ENCODE peak calls at places on chromosome 16, in six cellular contexts. W, Q, T, Y, E and G are unnamed samples.

GRCh38 chr16:83802135-83802534 is 5.6 kb upstream of the HSBP1 start:
- DNase-seq in Q (no peak), T (no peak), W (peak), E (no peak), Y (peak), G (no peak)

GRCh38 chr16:88672776-88673175 is 9.9 kb upstream of the MVD start:
- DNase-seq in Y (no peak), Q (peak), E (no peak), T (no peak), W (no peak), G (no peak)

GRCh38 chr16:69711115-69711740 is 15.1 kb downstream of the NQO1 start:
- DNase-seq in T (no peak), Y (peak), Q (no peak), E (no peak), W (no peak), G (peak)

GRCh38 chr16:3004319-3004718 is 8.4 kb upstream of the CLDN9 start:
- DNase-seq in Y (peak), T (no peak), W (no peak), E (no peak), Q (peak), G (no peak)

GRCh38 chr16:66359811-66360608 is 6.5 kb upstream of the CDH5 start:
- DNase-seq in T (no peak), E (no peak), W (no peak), Q (no peak), Y (no peak), G (no peak)

GRCh38 chr16:7744546-7745294 is 412.1 kb downstream of the RBFOX1 start:
- DNase-seq in E (no peak), T (no peak), Y (no peak), Q (no peak), W (no peak), G (no peak)

GRCh38 chr16:53549970-53550406 is 47.0 kb upstream of the AKTIP start:
- DNase-seq in T (peak), W (peak), Q (peak), Y (peak), E (no peak), G (peak)

GRCh38 chr16:23869052-23869451 is 33.3 kb downstream of the PRKCB start:
- DNase-seq in Y (no peak), Q (no peak), W (no peak), T (no peak), E (no peak), G (no peak)

GRCh38 chr16:79500305-79500704 is 100.2 kb downstream of the MAF start:
- DNase-seq in W (no peak), T (no peak), Q (no peak), Y (no peak), E (no peak), G (no peak)

GRCh38 chr16:783404-784161 is 4.6 kb downstream of the RPUSD1 start:
- DNase-seq in Y (no peak), T (no peak), Q (no peak), E (no peak), W (no peak), G (no peak)

GRCh38 chr16:67651039-67651438 is 6.1 kb downstream of the CARMIL2 start:
- DNase-seq in T (no peak), E (no peak), Y (no peak), Q (no peak), W (no peak), G (no peak)

GRCh38 chr16:48030926-48031325 is 124.9 kb downstream of the ABCC12 start:
- DNase-seq in E (no peak), Q (no peak), T (no peak), Y (no peak), W (no peak), G (no peak)

GRCh38 chr16:89491238-89491869 is 993 bp upstream of the ANKRD11 start:
- DNase-seq in E (no peak), W (peak), Q (no peak), T (no peak), Y (peak), G (no peak)

GRCh38 chr16:79402356-79402755 is 198.2 kb downstream of the MAF start:
- DNase-seq in Q (no peak), Y (no peak), E (peak), W (no peak), T (no peak), G (no peak)

GRCh38 chr16:383326-384020 is 1.7 kb upstream of the PGAP6 start:
- DNase-seq in Q (peak), W (no peak), E (peak), Y (no peak), T (no peak), G (no peak)

GRCh38 chr16:1468456-1468855 is 6.4 kb downstream of the CLCN7 start:
- DNase-seq in W (peak), Y (no peak), E (no peak), T (no peak), Q (no peak), G (no peak)

GRCh38 chr16:13113786-13114185 is 212.4 kb downstream of the SHISA9 start:
- DNase-seq in E (no peak), W (no peak), Y (no peak), Q (no peak), T (no peak), G (no peak)

GRCh38 chr16:58487566-58488351 is 12.2 kb upstream of the NDRG4 start:
- DNase-seq in W (peak), Q (peak), E (peak), Y (peak), T (peak), G (no peak)

GRCh38 chr16:82627811-82628339 is 1.1 kb downstream of the CDH13 start:
- DNase-seq in E (peak), W (no peak), T (no peak), Y (peak), Q (no peak), G (no peak)

GRCh38 chr16:75580-76501 is 2.2 kb upstream of the MPG start:
- DNase-seq in Q (no peak), Y (peak), T (no peak), E (peak), W (peak), G (no peak)

GRCh38 chr16:90012978-90013745 is 6.1 kb downstream of the DBNDD1 start:
- DNase-seq in Q (no peak), Y (no peak), W (no peak), T (no peak), E (no peak), G (no peak)

GRCh38 chr16:14004719-14005315 is 66.3 kb upstream of the MRTFB start:
- DNase-seq in W (peak), E (peak), Y (no peak), T (no peak), Q (no peak), G (no peak)

GRCh38 chr16:10862432-10862831 is 14.6 kb upstream of the CIITA start:
- DNase-seq in T (no peak), Y (peak), E (no peak), W (peak), Q (no peak), G (peak)

GRCh38 chr16:70267516-70267915 is 15.8 kb upstream of the EXOSC6 start:
- DNase-seq in T (no peak), E (no peak), Y (peak), Q (peak), W (peak), G (no peak)

GRCh38 chr16:66984902-66985311 is 3.5 kb upstream of the CES4A start:
- DNase-seq in T (peak), E (no peak), Y (no peak), Q (no peak), W (no peak), G (no peak)

GRCh38 chr16:25996052-25996451 is 304.3 kb downstream of the HS3ST4 start:
- DNase-seq in Q (no peak), T (no peak), W (no peak), E (no peak), Y (no peak), G (no peak)

GRCh38 chr16:24075929-24076716 is 180.0 kb upstream of the CACNG3 start:
- DNase-seq in W (no peak), Q (no peak), E (no peak), T (no peak), Y (no peak), G (peak)

GRCh38 chr16:1159973-1160772 is 7.3 kb downstream of the CACNA1H start:
- DNase-seq in Y (no peak), W (no peak), T (no peak), E (peak), Q (no peak), G (no peak)

GRCh38 chr16:35188288-35189155 is 1729.1 kb downstream of the TP53TG3F start:
- DNase-seq in T (no peak), Y (no peak), W (no peak), Q (peak), E (peak), G (no peak)

GRCh38 chr16:73420244-73421040 is 372.5 kb upstream of the ZFHX3 start:
- DNase-seq in T (no peak), Q (no peak), W (no peak), E (no peak), Y (peak), G (no peak)

GRCh38 chr16:66751135-66751991 is at the start of gene DYNC1LI2:
- DNase-seq in E (peak), W (peak), Y (peak), T (peak), Q (peak), G (no peak)

GRCh38 chr16:67468731-67469130 is 12.2 kb downstream of the ATP6V0D1 start:
- DNase-seq in Y (no peak), T (no peak), E (peak), Q (no peak), W (no peak), G (no peak)

GRCh38 chr16:74605746-74606520 is 981 bp downstream of the GLG1 start:
- DNase-seq in Y (no peak), Q (no peak), T (no peak), E (no peak), W (no peak), G (no peak)

GRCh38 chr16:15542261-15542660 is 100.7 kb downstream of the MARF1 start:
- DNase-seq in T (no peak), E (no peak), Y (no peak), Q (no peak), W (no peak), G (no peak)

GRCh38 chr16:769201-769769 is 8.8 kb downstream of the MSLN start:
- DNase-seq in Q (no peak), W (no peak), E (no peak), Y (peak), T (no peak), G (no peak)